ENCODE peak calls at places on chromosome 6, in four cellular contexts. N is body of pancreas, J is endodermal cell, K is PC-3. W is an unnamed sample.

GRCh38 chr6:22147983-22148797 is 148.6 kb downstream of the PRL start:
- DNase-seq in J (no peak), K (peak; percentile 54), N (peak; percentile 22), W (no peak)

GRCh38 chr6:31125162-31125561 is 4.9 kb upstream of the CDSN start:
- DNase-seq in K (peak; percentile 87), N (peak; percentile 71), J (peak; percentile 67), W (no peak)

GRCh38 chr6:164035912-164036485 is 621.5 kb downstream of the QKI start:
- DNase-seq in K (peak; percentile 39), N (no peak), J (no peak), W (no peak)

GRCh38 chr6:159107451-159108260 is 61.5 kb upstream of the FNDC1 start:
- DNase-seq in N (no peak), K (no peak), J (peak; percentile 44), W (no peak)

GRCh38 chr6:159461266-159461665 is 231.8 kb downstream of the SOD2 start:
- DNase-seq in K (peak; percentile 5), N (no peak), J (no peak), W (no peak)

GRCh38 chr6:111591370-111591900 is 14.2 kb downstream of the TRAF3IP2 start:
- DNase-seq in K (peak; percentile 98), N (peak; percentile 85), J (no peak), W (no peak)

GRCh38 chr6:45896783-45897441 is 118.7 kb downstream of the CLIC5 start:
- DNase-seq in K (no peak), J (no peak), N (no peak), W (no peak)

GRCh38 chr6:132380358-132380757 is 20.9 kb downstream of the MOXD1 start:
- DNase-seq in K (no peak), N (no peak), J (no peak), W (no peak)

GRCh38 chr6:169859978-169860703 is 108.7 kb downstream of the ERMARD start:
- DNase-seq in K (no peak), J (no peak), N (no peak), W (no peak)

GRCh38 chr6:32191696-32192607 is 491 bp downstream of the GPSM3 start:
- DNase-seq in J (no peak), N (peak; percentile 10), K (no peak), W (no peak)

GRCh38 chr6:166757226-166758135 is 130.4 kb upstream of the RPS6KA2 start:
- DNase-seq in K (no peak), J (peak; percentile 76), N (no peak), W (no peak)

GRCh38 chr6:130760006-130760405 is 67.2 kb upstream of the SMLR1 start:
- DNase-seq in N (no peak), J (peak; percentile 79), K (peak; percentile 66), W (peak; percentile 40)

GRCh38 chr6:159606786-159607185 is 86.3 kb downstream of the SOD2 start:
- DNase-seq in N (no peak), K (no peak), J (no peak), W (no peak)

GRCh38 chr6:112311950-112312547 is 35.1 kb upstream of the RFPL4B start:
- DNase-seq in N (no peak), K (peak; percentile 55), J (no peak), W (peak; percentile 28)

GRCh38 chr6:122389704-122390103 is 9.7 kb upstream of the HSF2 start:
- DNase-seq in J (no peak), K (no peak), N (no peak), W (no peak)

GRCh38 chr6:8027965-8028651 is 36.1 kb downstream of the BLOC1S5 start:
- DNase-seq in K (no peak), N (no peak), J (no peak), W (no peak)

GRCh38 chr6:75368151-75368779 is 83.7 kb upstream of the TMEM30A start:
- DNase-seq in N (peak; percentile 58), J (peak; percentile 91), K (peak; percentile 77), W (peak; percentile 41)

GRCh38 chr6:25017932-25018581 is 82.3 kb upstream of the RIPOR2 start:
- DNase-seq in N (peak; percentile 52), J (peak; percentile 92), K (peak; percentile 79), W (no peak)

GRCh38 chr6:12137480-12137879 is 125.4 kb downstream of the HIVEP1 start:
- DNase-seq in N (peak; percentile 74), J (no peak), K (peak; percentile 78), W (no peak)

GRCh38 chr6:155181498-155181897 is 82.3 kb upstream of the CLDN20 start:
- DNase-seq in N (no peak), K (no peak), J (no peak), W (no peak)

GRCh38 chr6:44788387-44788981 is 401.0 kb downstream of the CDC5L start:
- DNase-seq in K (no peak), J (no peak), N (no peak), W (no peak)

GRCh38 chr6:90217621-90218496 is 78.8 kb downstream of the BACH2 start:
- DNase-seq in J (peak; percentile 81), N (peak; percentile 76), K (no peak), W (no peak)

GRCh38 chr6:131741688-131742393 is 31.0 kb upstream of the CTAGE9 start:
- DNase-seq in K (no peak), N (no peak), J (no peak), W (no peak)

GRCh38 chr6:54981276-54981609 is 134.7 kb downstream of the FAM83B start:
- DNase-seq in K (no peak), J (no peak), N (no peak), W (no peak)

GRCh38 chr6:169997187-169997929 is 245.9 kb downstream of the ERMARD start:
- DNase-seq in N (no peak), K (no peak), J (peak; percentile 37), W (no peak)

GRCh38 chr6:169854813-169855212 is 103.4 kb downstream of the ERMARD start:
- DNase-seq in J (no peak), K (no peak), N (no peak), W (no peak)

GRCh38 chr6:142372348-142372747 is 70.5 kb downstream of the ADGRG6 start:
- DNase-seq in N (no peak), J (peak; percentile 58), K (peak; percentile 95), W (no peak)

GRCh38 chr6:28269492-28269891 is 2.5 kb downstream of the ZSCAN26 start:
- DNase-seq in K (peak; percentile 92), J (no peak), N (no peak), W (no peak)

GRCh38 chr6:51107769-51108203 is 289.1 kb downstream of the TFAP2B start:
- DNase-seq in N (no peak), J (no peak), K (no peak), W (no peak)

GRCh38 chr6:53526000-53526399 is 18.9 kb downstream of the GCLC start:
- DNase-seq in N (no peak), J (no peak), K (no peak), W (no peak)

GRCh38 chr6:133587396-133587795 is 301.5 kb upstream of the TCF21 start:
- DNase-seq in N (no peak), J (no peak), K (no peak), W (no peak)

GRCh38 chr6:15255481-15256414 is 9.9 kb downstream of the JARID2 start:
- DNase-seq in J (no peak), N (no peak), K (no peak), W (no peak)

GRCh38 chr6:15250440-15251168 is 4.7 kb downstream of the JARID2 start:
- DNase-seq in J (no peak), N (no peak), K (no peak), W (no peak)

GRCh38 chr6:15254074-15254975 is 8.5 kb downstream of the JARID2 start:
- DNase-seq in N (no peak), J (peak; percentile 68), K (peak; percentile 61), W (no peak)

GRCh38 chr6:15252205-15252604 is 6.3 kb downstream of the JARID2 start:
- DNase-seq in J (no peak), K (no peak), N (no peak), W (no peak)

DNA sequence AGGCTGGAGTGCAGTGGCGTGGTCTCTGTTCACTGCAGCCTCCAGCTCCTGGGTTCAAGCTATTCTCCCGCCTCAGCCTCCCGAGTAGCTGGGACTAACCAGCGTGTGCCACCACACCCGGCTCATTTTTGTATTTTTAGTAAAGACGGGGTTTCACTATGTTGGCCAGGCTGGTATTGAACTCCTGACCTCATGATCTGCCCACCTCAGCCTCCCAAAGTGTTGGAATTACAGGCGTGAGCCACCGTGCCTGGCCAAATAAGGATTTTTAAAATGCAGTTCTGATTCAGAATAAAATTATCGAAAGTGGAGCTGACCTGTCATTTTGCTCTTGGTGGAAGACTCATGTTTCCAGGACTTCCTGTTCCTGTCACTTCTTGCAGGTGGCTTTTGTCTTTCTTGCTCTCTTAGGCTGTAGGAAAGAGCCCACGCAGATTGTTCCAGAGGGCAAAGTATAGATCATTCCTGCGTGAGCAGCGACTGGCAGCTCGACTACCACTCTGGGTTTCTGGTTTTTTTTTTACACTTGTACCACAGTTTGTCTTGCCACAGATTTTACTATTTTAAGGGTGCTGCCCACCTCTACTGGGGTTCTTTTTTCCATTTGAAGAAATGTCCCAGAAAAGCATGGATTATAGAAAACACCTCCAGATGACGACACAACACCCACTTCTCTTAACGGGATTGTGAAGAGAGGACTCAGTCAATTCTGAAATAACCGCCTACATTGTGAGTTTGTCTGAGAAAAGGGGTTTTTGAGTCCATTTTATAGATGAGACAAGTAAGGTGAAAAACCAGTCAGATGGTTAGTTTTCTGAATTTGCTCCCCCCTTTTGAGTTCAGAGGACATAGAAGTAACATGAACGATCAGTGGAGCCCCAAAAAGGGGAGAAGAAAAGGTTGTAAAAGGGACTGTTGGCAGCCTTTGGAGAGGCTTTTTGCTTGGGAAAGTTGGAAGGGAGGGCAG is 7.5 kb downstream of the JARID2 start:
- DNase-seq in N (no peak), K (no peak), J (no peak), W (no peak)
- H3K4me1 ChIP-seq in N (peaks cover 56% of the 10 kb centered on the region), K (peaks cover 28% of the 10 kb centered on the region), J (peaks cover 16% of the 10 kb centered on the region), W (peaks cover 46% of the 10 kb centered on the region)

DNA sequence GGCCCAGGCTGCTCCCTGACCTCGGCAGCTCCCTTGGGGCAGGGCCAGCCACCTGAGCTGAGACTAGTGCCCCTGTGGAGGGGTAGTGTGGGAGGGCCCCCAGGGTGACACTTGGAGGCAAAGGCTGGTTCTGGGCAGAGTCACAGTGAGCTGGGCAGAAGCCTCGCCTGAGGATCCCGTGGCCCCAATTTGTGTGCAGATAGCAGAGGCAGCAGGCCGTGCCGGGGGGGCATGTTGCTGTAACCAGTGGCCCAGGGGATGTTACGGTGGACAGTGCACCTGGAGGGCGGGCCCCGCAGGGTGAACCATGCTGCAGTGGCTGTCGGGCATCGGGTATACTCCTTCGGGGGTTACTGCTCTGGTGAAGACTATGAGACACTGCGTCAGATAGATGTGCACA is 2.9 kb downstream of the KLHDC3 start:
- DNase-seq in N (no peak), J (no peak), K (no peak), W (no peak)
- H3K36me3 ChIP-seq in N (no peaks in the 10 kb centered on the region), J (peaks cover 45% of the 10 kb centered on the region), K (peaks cover 18% of the 10 kb centered on the region), W (peaks cover 25% of the 10 kb centered on the region)

DNA sequence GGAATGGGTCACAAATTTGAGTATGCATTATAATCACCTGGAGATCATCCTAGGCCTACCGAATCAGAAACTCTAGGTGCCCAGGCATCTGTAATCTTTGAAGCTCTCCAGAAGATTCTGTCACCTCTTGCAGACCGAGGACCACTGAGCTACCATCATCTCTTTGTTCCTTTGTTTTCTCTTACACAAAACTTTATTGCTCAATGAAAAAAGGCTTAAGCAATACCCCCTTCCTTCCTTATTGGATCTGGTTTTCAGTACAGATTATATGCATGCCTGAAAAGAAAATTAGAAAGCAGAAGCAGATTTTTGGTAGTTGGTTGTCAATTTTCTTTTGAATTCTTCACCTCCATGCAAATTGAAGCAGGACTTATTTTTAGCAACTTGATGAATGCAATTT is 31.3 kb downstream of the STX11 start:
- DNase-seq in J (no peak), N (no peak), K (no peak), W (no peak)
- H3K4me1 ChIP-seq in J (no peaks in the 10 kb centered on the region), N (no peaks in the 10 kb centered on the region), K (peaks cover 9% of the 10 kb centered on the region), W (no peaks in the 10 kb centered on the region)

DNA sequence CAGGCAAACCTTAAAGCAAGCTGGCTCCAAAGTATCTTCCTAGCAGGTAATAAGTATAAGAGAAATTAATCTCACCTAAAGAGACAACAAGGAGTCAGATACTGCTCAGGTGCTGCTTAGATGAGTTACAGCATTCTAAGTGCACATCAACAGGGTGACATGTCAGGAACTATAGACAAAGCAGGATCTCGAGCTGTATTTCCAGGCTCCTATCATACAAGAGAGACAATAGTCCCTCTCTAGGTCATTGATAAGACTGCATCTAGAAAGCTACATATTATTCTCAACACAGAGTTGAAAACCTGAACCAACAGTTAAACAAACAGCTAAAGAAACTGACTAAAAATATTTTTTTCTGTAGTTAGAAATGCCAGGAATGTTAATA is 3.9 kb downstream of the PTPRK start:
- DNase-seq in J (no peak), N (no peak), K (peak; percentile 54), W (peak; percentile 51)
- H3K36me3 ChIP-seq in J (no peaks in the 10 kb centered on the region), N (no peaks in the 10 kb centered on the region), K (no peaks in the 10 kb centered on the region), W (no peaks in the 10 kb centered on the region)

W was measured in HAP-1.